ENCODE peak calls at places on chromosomes 6 and 20, in five cellular contexts. B, R, Y, W and F are unnamed samples.
A peak's percentile ranks its signal among the peaks of the same experiment; 100 is the strongest.

GRCh38 chr20:53707341-53708102 is 113.9 kb upstream of the ZNF217 start:
- DNase-seq in B (no peak), R (no peak), Y (no peak), W (no peak), F (no peak)

GRCh38 chr6:126134491-126134890 is 148.2 kb downstream of the TRMT11 start:
- DNase-seq in B (no peak), R (no peak), Y (no peak), W (no peak), F (no peak)

GRCh38 chr20:14816471-14816870 is 479.1 kb upstream of the FLRT3 start:
- DNase-seq in B (no peak), R (no peak), Y (no peak), W (no peak), F (no peak)

GRCh38 chr6:81999270-81999669 is 246.8 kb upstream of the TENT5A start:
- DNase-seq in B (no peak), R (no peak), Y (no peak), W (no peak), F (no peak)

GRCh38 chr20:48238781-48239180 is 453.5 kb upstream of the SULF2 start:
- DNase-seq in B (no peak), R (peak; percentile 32), Y (no peak), W (no peak), F (no peak)

GRCh38 chr20:19806806-19807691 is 49.0 kb downstream of the RIN2 start:
- DNase-seq in B (no peak), R (no peak), Y (no peak), W (peak; percentile 79), F (no peak)

GRCh38 chr6:118705799-118706481 is 54.5 kb upstream of the CEP85L start:
- DNase-seq in B (no peak), R (no peak), Y (no peak), W (peak; percentile 74), F (no peak)

GRCh38 chr20:4563031-4563430 is 158.7 kb upstream of the PRND start:
- DNase-seq in B (no peak), R (no peak), Y (no peak), W (no peak), F (no peak)

GRCh38 chr6:106666290-106667021 is 37.1 kb downstream of the QRSL1 start:
- DNase-seq in B (no peak), R (no peak), Y (no peak), W (no peak), F (no peak)

GRCh38 chr6:56951049-56951816 is 3.7 kb upstream of the BEND6 start:
- DNase-seq in B (no peak), R (no peak), Y (no peak), W (no peak), F (no peak)

GRCh38 chr20:50746138-50746940 is 15.0 kb downstream of the PARD6B start:
- DNase-seq in B (no peak), R (no peak), Y (no peak), W (no peak), F (peak; percentile 77)

GRCh38 chr6:167750956-167751358 is 75.8 kb upstream of the AFDN start:
- DNase-seq in B (peak; percentile 88), R (no peak), Y (peak; percentile 74), W (no peak), F (peak; percentile 80)

GRCh38 chr20:4512891-4513550 is 208.7 kb upstream of the PRND start:
- DNase-seq in B (no peak), R (no peak), Y (no peak), W (peak; percentile 90), F (no peak)

GRCh38 chr20:8039048-8039447 is 19.5 kb upstream of the TMX4 start:
- DNase-seq in B (no peak), R (no peak), Y (no peak), W (no peak), F (no peak)

GRCh38 chr6:89934685-89935366 is 40.6 kb downstream of the GJA10 start:
- DNase-seq in B (no peak), R (no peak), Y (no peak), W (no peak), F (no peak)

GRCh38 chr6:29976588-29977424 is 34.5 kb downstream of the HLA-A start:
- DNase-seq in B (peak; percentile 91), R (peak; percentile 98), Y (peak; percentile 89), W (peak; percentile 76), F (peak; percentile 87)

GRCh38 chr20:44495802-44496481 is 20.3 kb downstream of the TTPAL start:
- DNase-seq in B (no peak), R (no peak), Y (no peak), W (peak; percentile 48), F (no peak)

GRCh38 chr6:169559001-169559441 is 142.8 kb downstream of the WDR27 start:
- DNase-seq in B (no peak), R (no peak), Y (no peak), W (peak; percentile 49), F (no peak)

GRCh38 chr6:127879685-127880084 is 21.2 kb downstream of the THEMIS start:
- DNase-seq in B (no peak), R (peak; percentile 67), Y (peak; percentile 62), W (no peak), F (no peak)

GRCh38 chr6:34051339-34051919 is 94.5 kb downstream of the GRM4 start:
- DNase-seq in B (no peak), R (no peak), Y (no peak), W (peak; percentile 11), F (no peak)

GRCh38 chr6:125899726-125900182 is 56.8 kb upstream of the HINT3 start:
- DNase-seq in B (no peak), R (no peak), Y (no peak), W (no peak), F (no peak)

GRCh38 chr6:93142382-93142781 is 277.0 kb downstream of the EPHA7 start:
- DNase-seq in B (no peak), R (no peak), Y (no peak), W (no peak), F (no peak)

GRCh38 chr20:34709836-34710567 is 5.9 kb downstream of the TP53INP2 start:
- DNase-seq in B (peak; percentile 86), R (peak; percentile 93), Y (peak; percentile 91), W (peak; percentile 86), F (peak; percentile 77)

GRCh38 chr6:160101262-160102205 is 20.1 kb upstream of the SLC22A1 start:
- DNase-seq in B (no peak), R (no peak), Y (peak; percentile 66), W (no peak), F (no peak)

GRCh38 chr6:109001554-109001953 is 93.1 kb downstream of the SESN1 start:
- DNase-seq in B (no peak), R (no peak), Y (no peak), W (no peak), F (no peak)

GRCh38 chr6:90098025-90098474 is 198.6 kb downstream of the BACH2 start:
- DNase-seq in B (peak; percentile 51), R (peak; percentile 86), Y (no peak), W (peak; percentile 33), F (no peak)

GRCh38 chr20:17870063-17870740 is 98.4 kb downstream of the SNX5 start:
- DNase-seq in B (no peak), R (no peak), Y (peak; percentile 58), W (no peak), F (no peak)

GRCh38 chr6:131419698-131420097 is 153.3 kb upstream of the ARG1 start:
- DNase-seq in B (no peak), R (no peak), Y (no peak), W (no peak), F (no peak)

GRCh38 chr6:39927159-39927558 is 7.1 kb downstream of the MOCS1 start:
- DNase-seq in B (no peak), R (no peak), Y (no peak), W (no peak), F (no peak)

GRCh38 chr6:90569223-90569622 is 17.6 kb downstream of the MAP3K7 start:
- DNase-seq in B (no peak), R (no peak), Y (no peak), W (no peak), F (no peak)

GRCh38 chr20:22559711-22560305 is 24.6 kb downstream of the FOXA2 start:
- DNase-seq in B (no peak), R (no peak), Y (no peak), W (no peak), F (no peak)
- H3K27me3 ChIP-seq in B (peaks cover 36% of the 10 kb centered on the region), R (no peaks in the 10 kb centered on the region), Y (no peaks in the 10 kb centered on the region), W (peaks cover 46% of the 10 kb centered on the region), F (no peaks in the 10 kb centered on the region)

GRCh38 chr20:62995481-62995880 is 11.3 kb downstream of the BHLHE23 start:
- DNase-seq in B (no peak), R (no peak), Y (no peak), W (no peak), F (no peak)

GRCh38 chr20:62994850-62995249 is 11.9 kb downstream of the BHLHE23 start:
- DNase-seq in B (no peak), R (no peak), Y (no peak), W (no peak), F (no peak)

GRCh38 chr20:62997626-62998025 is 9.1 kb downstream of the BHLHE23 start:
- DNase-seq in B (no peak), R (no peak), Y (no peak), W (no peak), F (no peak)

GRCh38 chr20:62995898-62996595 is 10.7 kb downstream of the BHLHE23 start:
- DNase-seq in B (no peak), R (no peak), Y (no peak), W (no peak), F (no peak)

DNA sequence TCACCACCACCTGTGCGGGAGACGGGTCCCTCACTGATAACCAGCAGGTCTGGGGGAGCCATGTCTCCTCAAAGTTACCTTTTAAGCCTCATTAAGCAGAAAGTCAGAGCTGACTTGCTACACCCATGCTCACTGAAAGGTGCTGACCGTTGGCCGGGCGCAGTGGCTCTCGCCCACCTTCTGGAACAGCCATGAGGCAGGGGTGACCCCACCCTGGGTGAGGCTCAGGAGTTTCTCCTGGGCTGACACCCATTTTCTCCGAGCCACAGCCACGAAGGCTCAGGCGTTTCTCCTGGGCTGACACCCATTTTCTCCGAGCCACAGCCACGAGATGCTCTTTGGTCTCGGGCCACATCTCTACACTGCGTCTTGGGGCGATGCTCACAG is 10.2 kb downstream of the BHLHE23 start:
- DNase-seq in B (no peak), R (no peak), Y (no peak), W (no peak), F (no peak)
- H3K27me3 ChIP-seq in B (peaks cover 63% of the 10 kb centered on the region), R (no peaks in the 10 kb centered on the region), Y (no peaks in the 10 kb centered on the region), W (peaks cover 16% of the 10 kb centered on the region), F (peaks cover 4% of the 10 kb centered on the region)

GRCh38 chr6:41780623-41781301 is at the start of gene PRICKLE4:
- DNase-seq in B (peak; percentile 71), R (peak; percentile 81), Y (peak; percentile 86), W (peak; percentile 43), F (peak; percentile 74)
- H3K27me3 ChIP-seq in B (no peaks in the 10 kb centered on the region), R (no peaks in the 10 kb centered on the region), Y (no peaks in the 10 kb centered on the region), W (no peaks in the 10 kb centered on the region), F (no peaks in the 10 kb centered on the region)

DNA sequence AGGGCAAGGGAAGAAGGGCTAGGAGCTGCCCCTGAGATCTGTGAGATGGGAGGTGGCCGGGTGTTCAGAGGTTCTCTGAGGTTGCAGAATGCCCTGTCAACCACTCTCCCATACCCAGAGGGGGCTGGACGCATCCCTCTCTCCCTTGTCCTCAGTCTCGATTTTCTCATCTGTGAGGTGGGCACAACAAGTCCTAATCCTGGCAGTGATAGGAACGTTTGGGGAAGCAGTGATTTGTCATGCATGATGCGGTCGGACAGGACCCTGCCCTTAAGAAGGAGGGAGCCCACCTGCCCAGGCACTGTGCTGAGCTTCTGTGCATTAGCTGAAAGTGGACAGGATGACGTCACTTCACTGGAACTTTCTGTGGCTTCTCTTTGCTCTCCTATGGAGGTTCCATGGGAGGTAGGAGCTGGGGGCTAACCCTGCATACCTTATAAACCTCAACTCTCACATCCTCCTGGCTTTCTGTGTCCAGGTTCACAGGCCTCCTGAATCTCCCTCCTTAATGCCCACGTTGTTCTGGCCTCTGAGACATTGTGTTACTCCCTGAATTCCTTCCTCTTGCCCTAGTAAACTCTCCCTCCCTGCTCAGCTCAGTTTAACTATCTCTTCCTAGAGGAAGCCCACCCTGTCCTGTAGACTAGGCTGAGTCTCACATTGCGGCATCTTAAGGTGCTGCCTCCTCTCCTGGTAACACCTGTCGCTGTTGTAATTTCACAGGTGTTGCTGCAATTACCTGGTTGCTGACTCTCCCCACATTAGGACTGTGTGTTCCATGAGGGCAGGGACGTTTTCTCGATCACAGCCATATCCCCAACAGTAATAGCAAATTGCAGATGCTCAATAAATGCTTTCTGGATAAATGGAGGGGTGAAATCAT is 30.1 kb upstream of the CSNK2A1 start:
- DNase-seq in B (no peak), R (no peak), Y (no peak), W (no peak), F (no peak)
- H3K27me3 ChIP-seq in B (peaks cover 20% of the 10 kb centered on the region), R (no peaks in the 10 kb centered on the region), Y (no peaks in the 10 kb centered on the region), W (no peaks in the 10 kb centered on the region), F (peaks cover 17% of the 10 kb centered on the region)